ENCODE peak calls at places on chromosome 2, in six cellular contexts. R is glutamatergic neuron; N is anterior cingulate cortex; S is lower lobe of right lung; P is stimulated activated naive CD8-positive, alpha-beta T cell treated with anti-CD3 and anti-CD28 coated beads, Interleukin-15, Interleukin-2, amounts not matched to agents 100 U/mL and 50 U/mL, for 24 hours; Y is fibroblast of mammary gland. K is an unnamed sample.

GRCh38 chr2:21099281-21099907 is 24.4 kb upstream of the TDRD15 start:
- DNase-seq in R (no peak), N (no peak), S (no peak), P (no peak), Y (no peak), K (no peak)

GRCh38 chr2:230933521-230934180 is 8.6 kb upstream of the GPR55 start:
- DNase-seq in R (no peak), N (no peak), S (peak), P (peak), Y (no peak), K (no peak)

GRCh38 chr2:96525211-96525507 is 11.4 kb upstream of the ARID5A start:
- DNase-seq in R (no peak), N (no peak), S (no peak), P (no peak), Y (no peak), K (no peak)

GRCh38 chr2:184322615-184323014 is 275.7 kb upstream of the ZNF804A start:
- DNase-seq in R (no peak), N (no peak), S (no peak), P (no peak), Y (no peak), K (no peak)

GRCh38 chr2:235562065-235562747 is 68.4 kb downstream of the AGAP1 start:
- DNase-seq in R (no peak), N (no peak), S (no peak), P (no peak), Y (no peak), K (no peak)

GRCh38 chr2:64222351-64222750 is 78.1 kb upstream of the PELI1 start:
- DNase-seq in R (no peak), N (no peak), S (no peak), P (no peak), Y (peak), K (no peak)

GRCh38 chr2:75325594-75325993 is 126.3 kb upstream of the TACR1 start:
- DNase-seq in R (no peak), N (no peak), S (no peak), P (no peak), Y (no peak), K (no peak)

GRCh38 chr2:190718652-190719526 is 70.0 kb downstream of the NAB1 start:
- DNase-seq in R (no peak), N (no peak), S (no peak), P (peak), Y (peak), K (no peak)

GRCh38 chr2:99836670-99837069 is 305.7 kb downstream of the AFF3 start:
- DNase-seq in R (no peak), N (no peak), S (no peak), P (no peak), Y (peak), K (no peak)

GRCh38 chr2:85583667-85584353 is 421 bp upstream of the VAMP5 start:
- DNase-seq in R (no peak), N (no peak), S (no peak), P (no peak), Y (no peak), K (no peak)

GRCh38 chr2:176795823-176796222 is 416.8 kb upstream of the HNRNPA3 start:
- DNase-seq in R (no peak), N (no peak), S (no peak), P (no peak), Y (no peak), K (no peak)

GRCh38 chr2:234969329-234970157 is 17.7 kb downstream of the SH3BP4 start:
- DNase-seq in R (no peak), N (no peak), S (no peak), P (no peak), Y (no peak), K (no peak)

GRCh38 chr2:15919716-15920444 is 20.5 kb upstream of the MYCN start:
- DNase-seq in R (no peak), N (no peak), S (no peak), P (no peak), Y (no peak), K (peak)

GRCh38 chr2:55311444-55311870 is 42.4 kb upstream of the MTIF2 start:
- DNase-seq in R (no peak), N (no peak), S (no peak), P (peak), Y (peak), K (peak)

GRCh38 chr2:70084973-70085710 is 2.1 kb upstream of the PCBP1 start:
- DNase-seq in R (peak), N (no peak), S (no peak), P (peak), Y (no peak), K (no peak)

GRCh38 chr2:103959174-103960125 is 894.5 kb upstream of the POU3F3 start:
- DNase-seq in R (peak), N (no peak), S (no peak), P (no peak), Y (peak), K (peak)

GRCh38 chr2:101038455-101039255 is 36.6 kb downstream of the RPL31 start:
- DNase-seq in R (no peak), N (no peak), S (no peak), P (peak), Y (peak), K (peak)

GRCh38 chr2:45494275-45494977 is 116.6 kb downstream of the SRBD1 start:
- DNase-seq in R (no peak), N (no peak), S (no peak), P (no peak), Y (peak), K (peak)

GRCh38 chr2:12361506-12361905 is 355.2 kb upstream of the TRIB2 start:
- DNase-seq in R (no peak), N (no peak), S (no peak), P (no peak), Y (no peak), K (no peak)

GRCh38 chr2:26847663-26848335 is at the start of gene DPYSL5:
- DNase-seq in R (peak), N (no peak), S (no peak), P (peak), Y (no peak), K (peak)

GRCh38 chr2:64914735-64915509 is 74.3 kb upstream of the SLC1A4 start:
- DNase-seq in R (no peak), N (no peak), S (no peak), P (no peak), Y (peak), K (no peak)

GRCh38 chr2:51490576-51491234 is 458.8 kb upstream of the NRXN1 start:
- DNase-seq in R (no peak), N (no peak), S (no peak), P (no peak), Y (no peak), K (no peak)

GRCh38 chr2:238136820-238137537 is 1.5 kb upstream of the KLHL30 start:
- DNase-seq in R (peak), N (no peak), S (peak), P (no peak), Y (peak), K (no peak)

GRCh38 chr2:149715005-149715592 is 127.5 kb upstream of the MMADHC start:
- DNase-seq in R (no peak), N (no peak), S (no peak), P (no peak), Y (peak), K (peak)

GRCh38 chr2:70523996-70524965 is 29.3 kb downstream of the TGFA start:
- DNase-seq in R (no peak), N (no peak), S (peak), P (peak), Y (peak), K (no peak)

GRCh38 chr2:204250692-204251091 is 294.6 kb upstream of the PARD3B start:
- DNase-seq in R (no peak), N (no peak), S (no peak), P (no peak), Y (no peak), K (no peak)

GRCh38 chr2:186605041-186605440 is 15.2 kb downstream of the ITGAV start:
- DNase-seq in R (no peak), N (no peak), S (no peak), P (no peak), Y (no peak), K (no peak)

GRCh38 chr2:38233231-38233983 is 143.7 kb downstream of the ATL2 start:
- DNase-seq in R (no peak), N (no peak), S (no peak), P (no peak), Y (peak), K (no peak)